ENCODE peak calls at places on chromosomes 3 and 15, in four cellular contexts. I is transverse colon, Y is sigmoid colon, E is HCT116. Q is an unnamed sample.

GRCh38 chr3:37282996-37283395 is 108.6 kb upstream of the LRRFIP2 start:
- DNase-seq in I (no peak), Y (no peak), E (no peak), Q (no peak)

GRCh38 chr3:118936811-118937210 is 97.8 kb downstream of the IGSF11 start:
- DNase-seq in Y (no peak), E (no peak), I (no peak), Q (no peak)

GRCh38 chr3:17359911-17360310 is 382.5 kb downstream of the TBC1D5 start:
- DNase-seq in E (no peak), Y (no peak), I (no peak), Q (no peak)

GRCh38 chr15:49082960-49083359 is 36.7 kb upstream of the SECISBP2L start:
- DNase-seq in Y (no peak), I (no peak), E (no peak), Q (no peak)

GRCh38 chr3:12345141-12345561 is 56.3 kb downstream of the PPARG start:
- DNase-seq in E (peak; percentile 84), I (no peak), Y (no peak), Q (no peak)

GRCh38 chr15:48925714-48926223 is 38.0 kb downstream of the SHC4 start:
- DNase-seq in Y (no peak), E (peak; percentile 91), I (no peak), Q (no peak)

GRCh38 chr15:78732634-78733033 is 78.6 kb downstream of the ADAMTS7 start:
- DNase-seq in E (no peak), I (no peak), Y (no peak), Q (no peak)

GRCh38 chr15:48627260-48627969 is 18.1 kb downstream of the FBN1 start:
- DNase-seq in Y (no peak), I (no peak), E (no peak), Q (no peak)

GRCh38 chr15:57861805-57862586 is 155.5 kb downstream of the POLR2M start:
- DNase-seq in Y (no peak), E (no peak), I (no peak), Q (no peak)

GRCh38 chr3:187750513-187751123 is 5.3 kb upstream of the BCL6 start:
- DNase-seq in Y (no peak), E (no peak), I (peak; percentile 33), Q (no peak)

GRCh38 chr15:42056934-42057743 is 36.3 kb upstream of the PLA2G4E start:
- DNase-seq in E (peak; percentile 95), Y (no peak), I (peak; percentile 86), Q (peak; percentile 45)

GRCh38 chr3:99313481-99313880 is 324.9 kb upstream of the COL8A1 start:
- DNase-seq in E (no peak), Y (no peak), I (no peak), Q (no peak)
- H3K9me3 ChIP-seq in E (no peaks in the 10 kb centered on the region), Y (peaks cover 3% of the 10 kb centered on the region), I (peaks cover 5% of the 10 kb centered on the region), Q (no peaks in the 10 kb centered on the region)

GRCh38 chr15:26702381-26702780 is 70.5 kb downstream of the GABRB3 start:
- DNase-seq in Y (no peak), E (no peak), I (no peak), Q (no peak)

DNA sequence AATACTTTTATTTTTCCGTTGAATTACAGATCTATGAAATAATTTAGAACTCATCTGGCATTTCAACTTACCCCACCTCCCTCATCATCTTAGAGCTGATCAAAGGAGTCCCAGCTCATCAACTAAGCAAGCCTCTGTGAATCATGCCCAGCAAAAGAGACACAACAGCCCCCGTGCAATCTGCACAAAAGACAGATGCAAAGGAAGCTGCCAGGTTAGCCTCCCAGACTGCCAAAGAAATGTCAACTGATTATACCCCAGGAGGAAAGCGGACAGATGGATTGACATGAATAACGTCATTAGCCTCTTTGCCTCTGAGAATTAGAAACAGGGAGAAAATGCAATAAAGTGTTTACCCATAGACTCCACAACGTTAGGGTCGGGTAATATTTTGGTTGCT is 75.0 kb downstream of the GABRB3 start:
- DNase-seq in E (no peak), Y (no peak), I (no peak), Q (no peak)
- H3K9me3 ChIP-seq in E (peaks cover 24% of the 10 kb centered on the region), Y (peaks cover 5% of the 10 kb centered on the region), I (peaks cover 8% of the 10 kb centered on the region), Q (no peaks in the 10 kb centered on the region)

GRCh38 chr15:87873501-87873900 is 383.0 kb downstream of the NTRK3 start:
- DNase-seq in E (no peak), Y (no peak), I (no peak), Q (no peak)
- H3K9me3 ChIP-seq in E (peaks cover 9% of the 10 kb centered on the region), Y (no peaks in the 10 kb centered on the region), I (no peaks in the 10 kb centered on the region), Q (no peaks in the 10 kb centered on the region)

GRCh38 chr15:87711011-87711410 is 545.5 kb downstream of the NTRK3 start:
- DNase-seq in I (no peak), Y (no peak), E (no peak), Q (no peak)

GRCh38 chr15:87707581-87708130 is 548.9 kb downstream of the NTRK3 start:
- DNase-seq in Y (no peak), I (no peak), E (no peak), Q (no peak)

GRCh38 chr15:87712211-87712610 is 544.3 kb downstream of the NTRK3 start:
- DNase-seq in Y (no peak), I (no peak), E (no peak), Q (no peak)

GRCh38 chr15:87713405-87713995 is 543.0 kb downstream of the NTRK3 start:
- DNase-seq in I (no peak), E (no peak), Y (no peak), Q (no peak)

GRCh38 chr15:87710406-87710805 is 546.1 kb downstream of the NTRK3 start:
- DNase-seq in E (no peak), I (peak; percentile 8), Y (peak; percentile 89), Q (no peak)
- H3K9me3 ChIP-seq in E (peaks cover 13% of the 10 kb centered on the region), I (no peaks in the 10 kb centered on the region), Y (no peaks in the 10 kb centered on the region), Q (no peaks in the 10 kb centered on the region)

GRCh38 chr15:25088261-25088790 is 133.5 kb downstream of the SNRPN start:
- DNase-seq in I (no peak), E (no peak), Y (no peak), Q (no peak)
- H3K9me3 ChIP-seq in I (peaks cover 39% of the 10 kb centered on the region), E (peaks cover 5% of the 10 kb centered on the region), Y (peaks cover 73% of the 10 kb centered on the region), Q (peaks cover 18% of the 10 kb centered on the region)

DNA sequence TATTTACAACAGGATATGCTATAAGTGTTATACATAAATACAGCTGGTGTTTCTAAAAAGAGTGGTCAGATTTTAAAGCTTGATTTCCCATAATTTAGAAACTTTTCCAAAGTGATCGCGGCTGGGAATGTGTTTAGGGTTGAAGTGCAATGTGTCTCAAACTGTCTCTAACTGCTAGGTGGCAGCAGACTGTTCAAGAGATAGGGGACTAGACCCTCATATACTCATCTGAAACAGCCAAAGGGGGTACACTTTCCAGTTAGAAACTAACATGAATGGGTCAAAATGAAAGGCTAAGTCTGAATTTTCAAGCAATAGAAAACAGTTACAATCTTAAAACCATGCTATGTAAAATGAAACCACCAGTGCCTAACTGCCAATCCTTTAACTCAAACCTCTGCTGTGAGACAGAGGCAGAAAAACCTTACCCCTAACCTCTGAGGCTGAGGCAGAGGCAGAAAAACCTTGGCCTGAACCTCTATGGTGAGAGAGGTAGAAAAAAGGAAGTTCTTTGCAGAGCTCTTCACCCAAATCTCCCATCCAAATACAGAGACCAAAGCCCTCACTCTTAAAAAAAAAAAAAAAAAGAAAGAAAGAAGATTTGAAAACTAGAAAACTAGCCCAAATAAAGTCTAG is 595.9 kb downstream of the NTRK3 start:
- DNase-seq in Y (no peak), E (no peak), I (no peak), Q (no peak)
- H3K9me3 ChIP-seq in Y (no peaks in the 10 kb centered on the region), E (peaks cover 6% of the 10 kb centered on the region), I (no peaks in the 10 kb centered on the region), Q (no peaks in the 10 kb centered on the region)

GRCh38 chr15:27124287-27124830 is 153.4 kb downstream of the GABRG3 start:
- DNase-seq in Y (no peak), I (no peak), E (no peak), Q (no peak)
- H3K9me3 ChIP-seq in Y (no peaks in the 10 kb centered on the region), I (no peaks in the 10 kb centered on the region), E (peaks cover 29% of the 10 kb centered on the region), Q (no peaks in the 10 kb centered on the region)